ENCODE peak calls at places on chromosomes 6 and 20, in eight cellular contexts. L, D, I, Z, W, G, Y and O are unnamed samples.

GRCh38 chr6:170173416-170173990 is 117.4 kb downstream of the DLL1 start:
- DNase-seq in L (no peak), D (no peak), I (no peak), Z (no peak), W (no peak), G (no peak), Y (peak; percentile 39), O (no peak)

GRCh38 chr6:146433881-146434741 is 109.5 kb upstream of the RAB32 start:
- DNase-seq in L (peak; percentile 8), D (no peak), I (no peak), Z (peak; percentile 51), W (no peak), G (no peak), Y (peak; percentile 52), O (no peak)

GRCh38 chr20:59136027-59136426 is 27.6 kb upstream of the ZNF831 start:
- DNase-seq in L (no peak), D (no peak), I (no peak), Z (no peak), W (no peak), G (no peak), Y (no peak), O (no peak)

GRCh38 chr6:89525786-89526562 is 93.0 kb downstream of the ANKRD6 start:
- DNase-seq in L (no peak), D (no peak), I (no peak), Z (no peak), W (no peak), G (no peak), Y (no peak), O (no peak)

GRCh38 chr20:49559411-49560081 is 8.4 kb downstream of the PTGIS start:
- DNase-seq in L (peak; percentile 60), D (no peak), I (no peak), Z (peak; percentile 96), W (no peak), G (no peak), Y (peak; percentile 41), O (no peak)

GRCh38 chr6:119575721-119576120 is 226.2 kb upstream of the MAN1A1 start:
- DNase-seq in L (peak; percentile 83), D (no peak), I (no peak), Z (peak; percentile 87), W (no peak), G (peak; percentile 47), Y (no peak), O (no peak)

GRCh38 chr20:31473331-31474096 is 1.4 kb downstream of the DEFB124 start:
- DNase-seq in L (no peak), D (no peak), I (no peak), Z (peak; percentile 6), W (no peak), G (no peak), Y (no peak), O (no peak)

GRCh38 chr20:7272512-7272911 is 505.0 kb downstream of the BMP2 start:
- DNase-seq in L (no peak), D (peak; percentile 20), I (no peak), Z (peak; percentile 5), W (no peak), G (peak; percentile 10), Y (no peak), O (no peak)

GRCh38 chr6:116118608-116119007 is 7.3 kb downstream of the COL10A1 start:
- DNase-seq in L (peak; percentile 58), D (no peak), I (no peak), Z (peak; percentile 50), W (no peak), G (no peak), Y (no peak), O (no peak)

GRCh38 chr20:64080813-64081619 is 1.1 kb downstream of the OPRL1 start:
- DNase-seq in L (no peak), D (peak; percentile 24), I (no peak), Z (no peak), W (no peak), G (no peak), Y (no peak), O (no peak)

GRCh38 chr20:32609993-32610896 is 25.1 kb upstream of the NOL4L start:
- DNase-seq in L (no peak), D (no peak), I (no peak), Z (no peak), W (no peak), G (no peak), Y (no peak), O (no peak)